ENCODE peak calls at places on chromosomes 2 and 18, in nine cellular contexts. W is tibial nerve, Z is A549, V is transverse colon, F is SK-N-SH, X is sigmoid colon, U is K562, L is ovary, Q is suprapubic skin. E is an unnamed sample.

GRCh38 chr2:104872034-104872865 is 18.3 kb downstream of the POU3F3 start:
- DNase-seq in W (no peak), Z (peak), V (no peak), F (no peak), X (no peak), U (no peak), L (no peak), Q (no peak), E (no peak)

GRCh38 chr2:1393321-1393720 is 19.9 kb upstream of the TPO start:
- DNase-seq in W (no peak), Z (no peak), V (no peak), F (no peak), X (no peak), U (no peak), L (no peak), Q (no peak), E (no peak)

GRCh38 chr2:74587664-74588277 is 33.3 kb downstream of the DOK1 start:
- DNase-seq in W (peak), Z (peak), V (peak), F (peak), X (peak), U (peak), L (peak), Q (peak), E (peak)

GRCh38 chr2:65397122-65397521 is 35.3 kb downstream of the SPRED2 start:
- DNase-seq in W (no peak), Z (no peak), V (no peak), F (no peak), X (no peak), U (peak), L (no peak), Q (no peak), E (no peak)

GRCh38 chr2:127690696-127691095 is 10.6 kb upstream of the SFT2D3 start:
- DNase-seq in W (no peak), Z (no peak), V (no peak), F (no peak), X (no peak), U (no peak), L (no peak), Q (peak), E (no peak)

GRCh38 chr18:45370190-45371010 is 244.9 kb upstream of the SLC14A2 start:
- DNase-seq in W (no peak), Z (no peak), V (no peak), F (no peak), X (no peak), U (no peak), L (no peak), Q (no peak), E (no peak)

GRCh38 chr2:64941143-64941542 is 48.1 kb upstream of the SLC1A4 start:
- DNase-seq in W (no peak), Z (no peak), V (no peak), F (no peak), X (no peak), U (no peak), L (no peak), Q (no peak), E (no peak)

GRCh38 chr2:23900133-23900926 is 26.6 kb downstream of the ATAD2B start:
- DNase-seq in W (no peak), Z (peak), V (peak), F (no peak), X (no peak), U (peak), L (no peak), Q (peak), E (no peak)

GRCh38 chr2:156982615-156983014 is 274.9 kb upstream of the GALNT5 start:
- DNase-seq in W (no peak), Z (no peak), V (no peak), F (no peak), X (no peak), U (no peak), L (no peak), Q (no peak), E (no peak)

GRCh38 chr2:230888824-230889400 is 24.2 kb downstream of the ITM2C start:
- DNase-seq in W (no peak), Z (no peak), V (no peak), F (no peak), X (no peak), U (no peak), L (no peak), Q (no peak), E (no peak)

DNA sequence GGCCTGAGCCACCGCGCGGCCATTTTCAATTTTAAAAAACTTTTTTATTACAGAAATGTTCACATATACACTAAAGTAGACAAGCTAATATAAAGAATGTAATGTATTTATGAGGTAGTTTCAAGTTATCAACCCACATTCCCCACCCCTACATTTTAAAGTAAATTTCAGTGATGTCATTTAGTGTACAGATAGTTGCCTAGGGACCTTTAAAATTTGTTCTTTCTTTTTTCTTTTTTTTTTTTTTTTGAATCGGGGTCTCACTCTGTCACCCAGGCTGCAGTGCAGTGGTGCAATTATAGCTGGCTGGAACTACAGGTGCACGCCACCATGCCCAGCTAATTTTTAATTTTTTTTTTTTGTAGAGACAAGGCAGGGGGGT is 2.6 kb upstream of the LIMS1 start:
- DNase-seq in W (no peak), Z (no peak), V (no peak), F (no peak), X (no peak), U (no peak), L (no peak), Q (no peak), E (no peak)
- TF ChIP-seq EP300 in W (no peak), Z (no peak), V (no peak), F (no peak), X (no peak), U (no peak), L (no peak), Q (no peak), E (no peak)

GRCh38 chr2:43180901-43181300 is 45.5 kb downstream of the ZFP36L2 start:
- DNase-seq in W (no peak), Z (no peak), V (no peak), F (no peak), X (no peak), U (no peak), L (no peak), Q (no peak), E (no peak)

GRCh38 chr2:43178602-43179542 is 47.5 kb downstream of the ZFP36L2 start:
- DNase-seq in W (peak), Z (peak), V (peak), F (peak), X (peak), U (peak), L (peak), Q (peak), E (peak)

GRCh38 chr2:43179947-43180346 is 46.5 kb downstream of the ZFP36L2 start:
- DNase-seq in W (no peak), Z (no peak), V (no peak), F (no peak), X (no peak), U (no peak), L (no peak), Q (no peak), E (no peak)

GRCh38 chr2:43176449-43176848 is 50.0 kb downstream of the ZFP36L2 start:
- DNase-seq in W (no peak), Z (no peak), V (no peak), F (no peak), X (no peak), U (no peak), L (no peak), Q (no peak), E (no peak)

DNA sequence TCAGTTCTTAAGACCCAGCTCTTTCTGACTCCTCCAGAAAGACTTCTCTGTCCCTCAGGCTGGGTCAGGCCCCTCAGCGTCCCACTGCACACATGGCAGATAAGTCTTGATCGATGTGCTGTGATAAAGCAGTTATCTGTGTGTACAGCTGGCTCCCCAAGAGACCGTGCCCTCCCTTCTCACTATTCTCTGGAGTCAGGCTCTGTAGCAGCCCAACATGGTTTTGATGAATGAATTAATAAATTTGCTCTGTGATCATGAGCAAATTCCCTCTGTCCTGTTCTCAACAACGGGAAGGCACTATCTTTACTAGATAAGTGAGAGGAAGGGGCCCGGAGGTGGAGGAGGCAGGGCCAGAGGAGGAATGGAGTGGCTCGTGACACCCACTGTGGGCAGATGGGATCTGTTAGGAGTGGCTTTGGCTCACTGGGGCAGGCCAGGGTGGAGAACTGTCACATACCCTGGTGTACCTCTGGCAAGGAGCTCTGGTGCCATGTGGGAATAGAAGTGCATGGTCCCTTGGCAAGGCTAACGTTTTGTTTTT is 48.3 kb downstream of the ZFP36L2 start:
- DNase-seq in W (no peak), Z (no peak), V (peak), F (no peak), X (no peak), U (peak), L (peak), Q (no peak), E (no peak)
- H3K4me3 ChIP-seq in W (no peak), Z (no peak), V (no peak), F (no peak), X (no peak), U (no peak), L (no peak), Q (no peak), E (no peak)

GRCh38 chr2:11465485-11466306 is at the start of gene E2F6:
- DNase-seq in W (peak), Z (peak), V (peak), F (peak), X (peak), U (peak), L (peak), Q (peak), E (peak)
- TF ChIP-seq CTCF in W (peak), Z (no peak), V (no peak), F (no peak), X (no peak), U (no peak), L (peak), Q (no peak), E (no peak)

DNA sequence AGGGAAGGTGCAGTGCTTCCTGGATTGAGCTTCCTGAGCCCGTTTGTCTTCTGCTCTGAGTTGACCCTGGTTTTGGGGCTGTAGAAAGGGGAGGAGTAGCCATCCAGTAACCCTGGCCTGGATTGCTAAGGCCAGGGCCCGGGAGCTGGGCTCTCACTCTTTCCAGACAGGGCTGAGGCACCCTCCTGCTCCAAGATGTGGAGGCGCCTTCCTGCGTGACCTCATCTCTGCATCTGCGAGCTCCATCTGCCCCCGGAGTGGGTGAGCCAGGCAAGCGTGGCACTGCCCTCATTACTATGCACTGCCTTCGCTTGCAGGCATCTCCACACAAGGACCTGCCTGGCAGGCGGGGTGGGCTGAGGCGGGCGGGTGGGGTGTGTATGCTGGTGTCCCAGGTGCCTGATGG is 58.0 kb downstream of the RAB31 start:
- DNase-seq in W (no peak), Z (no peak), V (no peak), F (no peak), X (no peak), U (no peak), L (no peak), Q (no peak), E (no peak)
- TF ChIP-seq EP300 in W (no peak), Z (no peak), V (no peak), F (no peak), X (no peak), U (no peak), L (no peak), Q (no peak), E (no peak)

GRCh38 chr2:95053543-95053942 is 28.0 kb downstream of the MAL start:
- DNase-seq in W (no peak), Z (peak), V (no peak), F (no peak), X (peak), U (peak), L (no peak), Q (no peak), E (no peak)
- H3K4me3 ChIP-seq in W (no peak), Z (no peak), V (no peak), F (no peak), X (no peak), U (no peak), L (no peak), Q (no peak), E (no peak)